ENCODE peak calls at places on chromosomes 7 and 10, in five cellular contexts. W, P, S, L and X are unnamed samples.

GRCh38 chr10:47294501-47294900 is 5.5 kb upstream of the GDF10 start:
- DNase-seq in W (no peak), P (no peak), S (no peak), L (no peak), X (no peak)

GRCh38 chr7:31137234-31137633 is 85.1 kb downstream of the ADCYAP1R1 start:
- DNase-seq in W (no peak), P (no peak), S (no peak), L (no peak), X (no peak)

GRCh38 chr7:94509879-94510581 is 421 bp downstream of the CASD1 start:
- DNase-seq in W (peak; percentile 38), P (peak; percentile 38), S (peak; percentile 72), L (peak; percentile 78), X (peak; percentile 72)

GRCh38 chr10:70595566-70596016 is 7.0 kb downstream of the PRF1 start:
- DNase-seq in W (no peak), P (no peak), S (no peak), L (no peak), X (no peak)

GRCh38 chr10:132488231-132488821 is 49.3 kb upstream of the INPP5A start:
- DNase-seq in W (no peak), P (no peak), S (no peak), L (peak; percentile 16), X (peak; percentile 5)

GRCh38 chr7:47571355-47572100 is 10.4 kb downstream of the TNS3 start:
- DNase-seq in W (peak; percentile 90), P (no peak), S (peak; percentile 45), L (peak; percentile 93), X (peak; percentile 89)

GRCh38 chr10:32050145-32050544 is 6.1 kb downstream of the KIF5B start:
- DNase-seq in W (no peak), P (no peak), S (no peak), L (no peak), X (no peak)

GRCh38 chr7:44103941-44104879 is at the start of gene AEBP1:
- DNase-seq in W (no peak), P (no peak), S (no peak), L (no peak), X (no peak)

GRCh38 chr10:133045556-133046483 is 41.9 kb upstream of the ADGRA1 start:
- DNase-seq in W (no peak), P (no peak), S (no peak), L (no peak), X (no peak)

GRCh38 chr7:94313926-94314325 is 80.8 kb upstream of the COL1A2 start:
- DNase-seq in W (peak; percentile 65), P (no peak), S (no peak), L (no peak), X (no peak)

GRCh38 chr10:110495731-110496552 is 1.8 kb upstream of the DUSP5 start:
- DNase-seq in W (peak; percentile 93), P (peak; percentile 52), S (peak; percentile 80), L (peak; percentile 52), X (no peak)

GRCh38 chr7:39952378-39952777 is 2.3 kb downstream of the CDK13 start:
- DNase-seq in W (no peak), P (no peak), S (peak; percentile 19), L (no peak), X (no peak)

GRCh38 chr7:40544277-40544723 is 409.5 kb downstream of the SUGCT start:
- DNase-seq in W (no peak), P (no peak), S (no peak), L (peak; percentile 42), X (no peak)

GRCh38 chr10:77392851-77393250 is 244.8 kb downstream of the KCNMA1 start:
- DNase-seq in W (peak; percentile 93), P (no peak), S (peak; percentile 97), L (no peak), X (no peak)

GRCh38 chr10:120735773-120736371 is 115.3 kb upstream of the WDR11 start:
- DNase-seq in W (no peak), P (no peak), S (peak; percentile 44), L (no peak), X (no peak)

GRCh38 chr7:16773884-16774283 is 20.3 kb downstream of the TSPAN13 start:
- DNase-seq in W (no peak), P (no peak), S (no peak), L (no peak), X (no peak)

GRCh38 chr7:27192546-27193334 is 7.2 kb downstream of the HOXA13 start:
- DNase-seq in W (no peak), P (no peak), S (no peak), L (no peak), X (no peak)

GRCh38 chr10:48792121-48792520 is 107.4 kb downstream of the WDFY4 start:
- DNase-seq in W (no peak), P (no peak), S (no peak), L (no peak), X (no peak)

GRCh38 chr7:87047-87446 is 105.3 kb upstream of the FAM20C start:
- DNase-seq in W (no peak), P (no peak), S (no peak), L (no peak), X (no peak)

GRCh38 chr7:1889091-1889490 is 219.0 kb downstream of the ELFN1 start:
- DNase-seq in W (no peak), P (no peak), S (no peak), L (no peak), X (no peak)

GRCh38 chr7:105656922-105657521 is 75.7 kb upstream of the EFCAB10 start:
- DNase-seq in W (no peak), P (peak; percentile 64), S (no peak), L (no peak), X (peak; percentile 60)

GRCh38 chr10:51244739-51245138 is 170.5 kb downstream of the PRKG1 start:
- DNase-seq in W (peak; percentile 86), P (no peak), S (no peak), L (no peak), X (no peak)

GRCh38 chr7:154928136-154929005 is 74.6 kb downstream of the PAXIP1 start:
- DNase-seq in W (peak; percentile 60), P (peak; percentile 25), S (peak; percentile 95), L (no peak), X (peak; percentile 47)

GRCh38 chr10:29254123-29255046 is 34.5 kb upstream of the LYZL1 start:
- DNase-seq in W (peak; percentile 95), P (no peak), S (no peak), L (peak; percentile 31), X (no peak)

GRCh38 chr10:113644185-113645120 is 19.4 kb downstream of the NRAP start:
- DNase-seq in W (peak; percentile 31), P (no peak), S (no peak), L (no peak), X (no peak)

GRCh38 chr7:98755138-98755898 is 114.5 kb downstream of the TMEM130 start:
- DNase-seq in W (no peak), P (no peak), S (no peak), L (peak; percentile 54), X (no peak)

GRCh38 chr7:123795917-123796316 is 47.1 kb upstream of the WASL start:
- DNase-seq in W (no peak), P (no peak), S (no peak), L (no peak), X (no peak)

GRCh38 chr7:20249924-20250323 is 32.7 kb upstream of the MACC1 start:
- DNase-seq in W (no peak), P (no peak), S (no peak), L (no peak), X (no peak)

GRCh38 chr10:88792656-88793055 is 9.9 kb upstream of the LIPM start:
- DNase-seq in W (peak; percentile 54), P (no peak), S (no peak), L (peak; percentile 38), X (no peak)

GRCh38 chr7:80127412-80128150 is 7.0 kb upstream of the GNAI1 start:
- DNase-seq in W (no peak), P (no peak), S (no peak), L (no peak), X (no peak)

GRCh38 chr7:50632561-50633413 is 67.6 kb upstream of the DDC start:
- DNase-seq in W (peak; percentile 61), P (peak; percentile 50), S (peak; percentile 42), L (no peak), X (peak; percentile 63)